ENCODE peak calls at places on chromosomes 3 and 15, in nine cellular contexts. One of them, this sample, is unnamed.

GRCh38 chr3:46860381-46861292 is 2.6 kb downstream of the MYL3 start:
- DNase-seq in posterior cingulate gyrus: peak; percentile 7
- DNase-seq in Daoy: no peak
- DNase-seq in OCI-M1: peak; percentile 19
- DNase-seq in sciatic nerve: peak; percentile 56
- DNase-seq in NCI-H345: no peak
- DNase-seq in kidney tubule cell: peak; percentile 34
- DNase-seq in RWPE1: no peak
- DNase-seq in head of caudate nucleus: no peak
- DNase-seq in this sample: no peak

GRCh38 chr3:12809001-12809400 is 12.5 kb downstream of the CAND2 start:
- DNase-seq in posterior cingulate gyrus: no peak
- DNase-seq in Daoy: no peak
- DNase-seq in OCI-M1: no peak
- DNase-seq in sciatic nerve: no peak
- DNase-seq in NCI-H345: no peak
- DNase-seq in kidney tubule cell: no peak
- DNase-seq in RWPE1: no peak
- DNase-seq in head of caudate nucleus: no peak
- DNase-seq in this sample: no peak

GRCh38 chr3:157921767-157922166 is 184.5 kb downstream of the SHOX2 start:
- DNase-seq in posterior cingulate gyrus: no peak
- DNase-seq in Daoy: no peak
- DNase-seq in OCI-M1: no peak
- DNase-seq in sciatic nerve: no peak
- DNase-seq in NCI-H345: no peak
- DNase-seq in kidney tubule cell: no peak
- DNase-seq in RWPE1: no peak
- DNase-seq in head of caudate nucleus: no peak
- DNase-seq in this sample: no peak

GRCh38 chr3:37290551-37290950 is 116.2 kb upstream of the LRRFIP2 start:
- DNase-seq in posterior cingulate gyrus: no peak
- DNase-seq in Daoy: no peak
- DNase-seq in OCI-M1: no peak
- DNase-seq in sciatic nerve: no peak
- DNase-seq in NCI-H345: no peak
- DNase-seq in kidney tubule cell: peak; percentile 8
- DNase-seq in RWPE1: peak; percentile 9
- DNase-seq in head of caudate nucleus: no peak
- DNase-seq in this sample: no peak

GRCh38 chr3:188071636-188072035 is 82.3 kb upstream of the LPP start:
- DNase-seq in posterior cingulate gyrus: no peak
- DNase-seq in Daoy: no peak
- DNase-seq in OCI-M1: no peak
- DNase-seq in sciatic nerve: no peak
- DNase-seq in NCI-H345: no peak
- DNase-seq in kidney tubule cell: no peak
- DNase-seq in RWPE1: no peak
- DNase-seq in head of caudate nucleus: no peak
- DNase-seq in this sample: no peak

GRCh38 chr15:55250392-55250791 is 39.2 kb downstream of the RAB27A start:
- DNase-seq in posterior cingulate gyrus: no peak
- DNase-seq in Daoy: no peak
- DNase-seq in OCI-M1: peak; percentile 93
- DNase-seq in sciatic nerve: no peak
- DNase-seq in NCI-H345: no peak
- DNase-seq in kidney tubule cell: no peak
- DNase-seq in RWPE1: peak; percentile 55
- DNase-seq in head of caudate nucleus: no peak
- DNase-seq in this sample: peak; percentile 0

GRCh38 chr15:60392986-60393811 is 4.6 kb downstream of the ANXA2 start:
- DNase-seq in posterior cingulate gyrus: no peak
- DNase-seq in Daoy: peak; percentile 96
- DNase-seq in OCI-M1: no peak
- DNase-seq in sciatic nerve: peak; percentile 79
- DNase-seq in NCI-H345: peak; percentile 69
- DNase-seq in kidney tubule cell: peak; percentile 99
- DNase-seq in RWPE1: peak; percentile 93
- DNase-seq in head of caudate nucleus: no peak
- DNase-seq in this sample: peak; percentile 72

GRCh38 chr3:19866751-19867347 is 67.2 kb downstream of the EFHB start:
- DNase-seq in posterior cingulate gyrus: peak; percentile 42
- DNase-seq in Daoy: peak; percentile 28
- DNase-seq in OCI-M1: peak; percentile 84
- DNase-seq in sciatic nerve: no peak
- DNase-seq in NCI-H345: peak; percentile 37
- DNase-seq in kidney tubule cell: peak; percentile 64
- DNase-seq in RWPE1: peak; percentile 15
- DNase-seq in head of caudate nucleus: peak; percentile 47
- DNase-seq in this sample: no peak

This sample was measured in DMS153.